ENCODE peak calls at places on chromosomes 7 and 10, in eight cellular contexts. One of them, this sample, is unnamed.
A peak's percentile ranks its signal among the peaks of the same experiment; 100 is the strongest.

GRCh38 chr10:124045245-124045644 is 48.2 kb downstream of the CHST15 start:
- DNase-seq in spleen: no peak
- DNase-seq in fibroblast of lung: no peak
- DNase-seq in brain microvascular endothelial cell: no peak
- DNase-seq in neural crest cell: no peak
- DNase-seq in GM10248: no peak
- DNase-seq in Calu3: no peak
- DNase-seq in AG10803: no peak
- DNase-seq in this sample: no peak

GRCh38 chr7:25615005-25615404 is 386.7 kb upstream of the NPVF start:
- DNase-seq in spleen: no peak
- DNase-seq in fibroblast of lung: no peak
- DNase-seq in brain microvascular endothelial cell: no peak
- DNase-seq in neural crest cell: no peak
- DNase-seq in GM10248: no peak
- DNase-seq in Calu3: no peak
- DNase-seq in AG10803: no peak
- DNase-seq in this sample: no peak

GRCh38 chr10:129382401-129382800 is 84.6 kb upstream of the MGMT start:
- DNase-seq in spleen: no peak
- DNase-seq in fibroblast of lung: no peak
- DNase-seq in brain microvascular endothelial cell: no peak
- DNase-seq in neural crest cell: no peak
- DNase-seq in GM10248: no peak
- DNase-seq in Calu3: no peak
- DNase-seq in AG10803: no peak
- DNase-seq in this sample: no peak

GRCh38 chr10:74924251-74924954 is 98.0 kb downstream of the KAT6B start:
- DNase-seq in spleen: no peak
- DNase-seq in fibroblast of lung: peak; percentile 98
- DNase-seq in brain microvascular endothelial cell: peak; percentile 55
- DNase-seq in neural crest cell: no peak
- DNase-seq in GM10248: no peak
- DNase-seq in Calu3: peak; percentile 35
- DNase-seq in AG10803: peak; percentile 95
- DNase-seq in this sample: peak; percentile 82

GRCh38 chr7:36040679-36041078 is 112.4 kb upstream of the EEPD1 start:
- DNase-seq in spleen: no peak
- DNase-seq in fibroblast of lung: peak; percentile 46
- DNase-seq in brain microvascular endothelial cell: peak; percentile 63
- DNase-seq in neural crest cell: no peak
- DNase-seq in GM10248: no peak
- DNase-seq in Calu3: no peak
- DNase-seq in AG10803: peak; percentile 58
- DNase-seq in this sample: no peak

GRCh38 chr10:72340510-72340895 is 14.2 kb downstream of the DNAJB12 start:
- DNase-seq in spleen: peak; percentile 94
- DNase-seq in fibroblast of lung: peak; percentile 47
- DNase-seq in brain microvascular endothelial cell: peak; percentile 50
- DNase-seq in neural crest cell: peak; percentile 79
- DNase-seq in GM10248: peak; percentile 83
- DNase-seq in Calu3: peak; percentile 87
- DNase-seq in AG10803: no peak
- DNase-seq in this sample: no peak

GRCh38 chr7:151453326-151453791 is 13.4 kb upstream of the CRYGN start:
- DNase-seq in spleen: peak; percentile 54
- DNase-seq in fibroblast of lung: no peak
- DNase-seq in brain microvascular endothelial cell: no peak
- DNase-seq in neural crest cell: no peak
- DNase-seq in GM10248: no peak
- DNase-seq in Calu3: no peak
- DNase-seq in AG10803: no peak
- DNase-seq in this sample: no peak

GRCh38 chr10:24721254-24722106 is 2.2 kb downstream of the ARHGAP21 start:
- DNase-seq in spleen: peak; percentile 78
- DNase-seq in fibroblast of lung: no peak
- DNase-seq in brain microvascular endothelial cell: no peak
- DNase-seq in neural crest cell: peak; percentile 22
- DNase-seq in GM10248: no peak
- DNase-seq in Calu3: peak; percentile 36
- DNase-seq in AG10803: peak; percentile 28
- DNase-seq in this sample: no peak

GRCh38 chr10:113992601-113993011 is 51.1 kb upstream of the ADRB1 start:
- DNase-seq in spleen: no peak
- DNase-seq in fibroblast of lung: no peak
- DNase-seq in brain microvascular endothelial cell: no peak
- DNase-seq in neural crest cell: no peak
- DNase-seq in GM10248: no peak
- DNase-seq in Calu3: no peak
- DNase-seq in AG10803: peak; percentile 33
- DNase-seq in this sample: no peak

GRCh38 chr10:48802611-48803046 is 118.0 kb downstream of the WDFY4 start:
- DNase-seq in spleen: no peak
- DNase-seq in fibroblast of lung: no peak
- DNase-seq in brain microvascular endothelial cell: no peak
- DNase-seq in neural crest cell: no peak
- DNase-seq in GM10248: peak; percentile 76
- DNase-seq in Calu3: no peak
- DNase-seq in AG10803: no peak
- DNase-seq in this sample: no peak

GRCh38 chr7:149293946-149294640 is 32.1 kb downstream of the ZNF783 start:
- DNase-seq in spleen: no peak
- DNase-seq in fibroblast of lung: no peak
- DNase-seq in brain microvascular endothelial cell: no peak
- DNase-seq in neural crest cell: no peak
- DNase-seq in GM10248: no peak
- DNase-seq in Calu3: no peak
- DNase-seq in AG10803: no peak
- DNase-seq in this sample: no peak

GRCh38 chr10:70863470-70864160 is 24.8 kb downstream of the PCBD1 start:
- DNase-seq in spleen: no peak
- DNase-seq in fibroblast of lung: no peak
- DNase-seq in brain microvascular endothelial cell: no peak
- DNase-seq in neural crest cell: no peak
- DNase-seq in GM10248: no peak
- DNase-seq in Calu3: no peak
- DNase-seq in AG10803: no peak
- DNase-seq in this sample: no peak
- TF ChIP-seq CTCF in spleen: no peak
- TF ChIP-seq CTCF in fibroblast of lung: no peak
- TF ChIP-seq CTCF in brain microvascular endothelial cell: peak; percentile 21
- TF ChIP-seq CTCF in neural crest cell: no peak
- TF ChIP-seq CTCF in GM10248: no peak
- TF ChIP-seq CTCF in Calu3: no peak
- TF ChIP-seq CTCF in AG10803: no peak
- TF ChIP-seq CTCF in this sample: no peak

DNA sequence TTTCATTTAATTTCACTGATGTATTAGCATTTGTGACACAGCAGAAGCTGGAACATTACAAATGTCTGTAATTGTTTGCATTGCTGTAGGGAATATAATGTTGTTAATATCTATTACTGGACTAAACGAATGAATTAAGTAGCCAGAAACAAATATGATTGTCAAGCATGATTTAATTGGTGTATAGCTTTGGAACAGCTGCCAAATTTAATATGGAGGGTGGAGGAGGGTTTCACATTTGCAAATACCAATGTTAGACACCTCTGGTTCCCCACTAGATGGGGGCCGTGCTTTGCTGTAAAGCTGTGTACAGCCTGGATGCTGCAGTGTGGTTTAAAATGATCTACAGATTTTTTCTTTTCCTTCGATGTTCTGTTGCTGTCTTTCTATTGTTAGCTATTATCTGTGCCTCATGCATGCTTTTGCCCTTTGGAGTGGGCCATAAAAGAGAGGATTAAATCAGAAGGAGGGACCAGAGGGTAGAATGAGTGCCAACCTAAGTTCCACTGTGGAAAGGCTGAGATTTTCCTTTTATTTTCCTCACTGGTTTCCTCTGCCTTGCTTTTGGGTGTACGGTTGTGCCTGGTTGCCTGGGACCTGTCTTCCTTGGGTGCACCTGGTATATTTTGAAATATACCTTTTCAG is 23.1 kb downstream of the DNAJB9 start:
- DNase-seq in spleen: no peak
- DNase-seq in fibroblast of lung: peak; percentile 51
- DNase-seq in brain microvascular endothelial cell: no peak
- DNase-seq in neural crest cell: no peak
- DNase-seq in GM10248: no peak
- DNase-seq in Calu3: peak; percentile 17
- DNase-seq in AG10803: no peak
- DNase-seq in this sample: no peak
- TF ChIP-seq CTCF in spleen: no peak
- TF ChIP-seq CTCF in fibroblast of lung: peak; percentile 50
- TF ChIP-seq CTCF in brain microvascular endothelial cell: peak; percentile 52
- TF ChIP-seq CTCF in neural crest cell: peak; percentile 60
- TF ChIP-seq CTCF in GM10248: no peak
- TF ChIP-seq CTCF in Calu3: no peak
- TF ChIP-seq CTCF in AG10803: peak; percentile 11
- TF ChIP-seq CTCF in this sample: peak; percentile 33

GRCh38 chr7:130008941-130009847 is 42.0 kb downstream of the ZC3HC1 start:
- DNase-seq in spleen: peak; percentile 63
- DNase-seq in fibroblast of lung: no peak
- DNase-seq in brain microvascular endothelial cell: peak; percentile 15
- DNase-seq in neural crest cell: no peak
- DNase-seq in GM10248: no peak
- DNase-seq in Calu3: peak; percentile 95
- DNase-seq in AG10803: peak; percentile 65
- DNase-seq in this sample: no peak
- TF ChIP-seq CTCF in spleen: no peak
- TF ChIP-seq CTCF in fibroblast of lung: no peak
- TF ChIP-seq CTCF in brain microvascular endothelial cell: no peak
- TF ChIP-seq CTCF in neural crest cell: no peak
- TF ChIP-seq CTCF in GM10248: no peak
- TF ChIP-seq CTCF in Calu3: no peak
- TF ChIP-seq CTCF in AG10803: no peak
- TF ChIP-seq CTCF in this sample: no peak

GRCh38 chr7:101241015-101241363 is 3.4 kb upstream of the CLDN15 start:
- DNase-seq in spleen: no peak
- DNase-seq in fibroblast of lung: no peak
- DNase-seq in brain microvascular endothelial cell: no peak
- DNase-seq in neural crest cell: no peak
- DNase-seq in GM10248: no peak
- DNase-seq in Calu3: no peak
- DNase-seq in AG10803: no peak
- DNase-seq in this sample: no peak

GRCh38 chr7:101248276-101248675 is 3.4 kb upstream of the FIS1 start:
- DNase-seq in spleen: no peak
- DNase-seq in fibroblast of lung: no peak
- DNase-seq in brain microvascular endothelial cell: no peak
- DNase-seq in neural crest cell: no peak
- DNase-seq in GM10248: no peak
- DNase-seq in Calu3: no peak
- DNase-seq in AG10803: no peak
- DNase-seq in this sample: no peak

GRCh38 chr7:101243786-101244384 is 996 bp downstream of the FIS1 start:
- DNase-seq in spleen: no peak
- DNase-seq in fibroblast of lung: peak; percentile 27
- DNase-seq in brain microvascular endothelial cell: peak; percentile 29
- DNase-seq in neural crest cell: no peak
- DNase-seq in GM10248: peak; percentile 15
- DNase-seq in Calu3: no peak
- DNase-seq in AG10803: peak; percentile 43
- DNase-seq in this sample: no peak

GRCh38 chr7:101245147-101245668 is 327 bp upstream of the FIS1 start:
- DNase-seq in spleen: peak; percentile 87
- DNase-seq in fibroblast of lung: no peak
- DNase-seq in brain microvascular endothelial cell: no peak
- DNase-seq in neural crest cell: no peak
- DNase-seq in GM10248: no peak
- DNase-seq in Calu3: no peak
- DNase-seq in AG10803: no peak
- DNase-seq in this sample: no peak

DNA sequence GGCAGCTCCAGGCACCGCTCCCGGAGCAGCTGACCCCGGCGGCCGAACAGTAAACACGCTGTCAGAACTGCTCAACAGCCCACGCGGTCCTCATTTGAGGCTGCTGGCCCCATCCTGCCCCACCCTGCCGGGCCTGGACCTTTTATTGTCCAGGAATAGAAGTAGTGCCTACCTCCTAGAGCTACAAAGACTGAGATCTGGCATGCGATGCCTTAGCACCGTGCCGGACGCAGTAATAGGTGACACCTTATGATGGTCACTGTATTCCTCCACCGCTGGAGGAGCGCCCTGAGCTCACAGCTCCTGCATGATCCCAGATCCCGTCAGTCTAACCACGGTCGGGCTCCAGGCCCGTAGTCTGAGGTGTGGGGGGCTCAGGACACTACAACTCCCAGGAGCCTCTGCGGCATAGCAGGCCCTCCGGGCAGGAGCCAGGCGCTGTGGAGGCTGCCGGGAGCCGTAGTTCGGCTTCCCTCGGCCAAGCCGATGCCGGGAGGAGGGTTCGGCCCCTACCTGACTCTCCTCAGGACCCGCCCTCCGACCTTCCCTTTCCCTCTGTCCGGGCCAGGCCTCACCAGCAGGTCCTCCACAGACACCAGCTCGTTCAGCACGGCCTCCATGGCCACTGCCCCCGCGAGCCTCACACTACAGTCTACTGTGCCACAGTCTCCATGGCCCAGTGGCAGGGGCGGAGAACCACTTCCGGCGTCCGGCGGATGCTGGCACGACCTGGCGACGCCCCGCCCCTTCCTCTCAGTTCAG is at the start of gene FIS1:
- DNase-seq in spleen: peak; percentile 99
- DNase-seq in fibroblast of lung: peak; percentile 88
- DNase-seq in brain microvascular endothelial cell: peak; percentile 83
- DNase-seq in neural crest cell: peak; percentile 89
- DNase-seq in GM10248: peak; percentile 93
- DNase-seq in Calu3: peak; percentile 90
- DNase-seq in AG10803: peak; percentile 84
- DNase-seq in this sample: peak; percentile 52
- TF ChIP-seq CTCF in spleen: peak; percentile 96
- TF ChIP-seq CTCF in fibroblast of lung: peak; percentile 81
- TF ChIP-seq CTCF in brain microvascular endothelial cell: peak; percentile 90
- TF ChIP-seq CTCF in neural crest cell: peak; percentile 93
- TF ChIP-seq CTCF in GM10248: peak; percentile 92
- TF ChIP-seq CTCF in Calu3: peak; percentile 66
- TF ChIP-seq CTCF in AG10803: peak; percentile 74
- TF ChIP-seq CTCF in this sample: peak; percentile 87

DNA sequence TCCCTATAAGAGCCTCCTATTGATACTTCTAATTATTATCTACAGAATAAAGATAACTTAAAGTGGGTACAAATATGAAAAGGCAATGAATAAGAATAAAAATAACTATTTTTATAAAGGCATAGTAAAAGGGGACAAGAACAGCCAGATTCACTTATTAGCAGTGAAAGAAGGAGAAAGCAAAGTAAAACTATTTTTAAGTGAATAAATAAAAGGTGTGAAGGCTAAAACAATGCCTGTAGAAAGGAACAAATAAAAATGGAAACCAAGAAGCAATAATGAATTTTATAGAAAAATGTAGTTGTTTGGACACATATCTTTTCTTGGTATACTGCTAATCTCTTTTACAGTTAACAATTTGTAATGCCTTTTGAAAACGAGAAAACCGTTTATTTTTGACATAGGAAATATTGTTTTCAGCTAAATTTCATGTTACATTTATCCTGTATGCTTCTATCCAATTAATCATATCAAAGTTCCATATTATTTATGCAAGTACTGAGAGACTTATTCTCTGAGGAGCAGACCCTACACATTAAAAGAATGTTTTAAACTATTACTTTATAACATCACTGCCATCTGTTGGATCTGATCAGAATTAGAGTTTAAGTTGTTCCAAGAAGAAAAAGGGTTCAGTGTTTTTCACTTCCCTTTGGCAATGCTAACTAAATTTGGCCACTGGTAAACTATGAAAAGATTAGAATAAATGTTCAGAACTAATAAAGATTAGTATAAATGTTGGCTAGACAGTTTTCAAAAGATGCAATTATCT is 59.1 kb downstream of the ARMC3 start:
- DNase-seq in spleen: no peak
- DNase-seq in fibroblast of lung: peak; percentile 73
- DNase-seq in brain microvascular endothelial cell: no peak
- DNase-seq in neural crest cell: no peak
- DNase-seq in GM10248: no peak
- DNase-seq in Calu3: no peak
- DNase-seq in AG10803: peak; percentile 44
- DNase-seq in this sample: peak; percentile 1
- TF ChIP-seq CTCF in spleen: peak; percentile 41
- TF ChIP-seq CTCF in fibroblast of lung: peak; percentile 34
- TF ChIP-seq CTCF in brain microvascular endothelial cell: peak; percentile 19
- TF ChIP-seq CTCF in neural crest cell: peak; percentile 63
- TF ChIP-seq CTCF in GM10248: peak; percentile 52
- TF ChIP-seq CTCF in Calu3: peak; percentile 38
- TF ChIP-seq CTCF in AG10803: peak; percentile 56
- TF ChIP-seq CTCF in this sample: peak; percentile 42